ENCODE peak calls at places on chromosomes 5 and 9, in five cellular contexts. One of them, this sample, is unnamed.

GRCh38 chr5:74312746-74313145 is 327.8 kb downstream of the ENC1 start:
- DNase-seq in CD4-positive, alpha-beta T cell: no peak
- DNase-seq in CD8-positive, alpha-beta T cell: no peak
- DNase-seq in body of pancreas: no peak
- DNase-seq in cardiac muscle cell: no peak
- DNase-seq in this sample: no peak

GRCh38 chr5:68178579-68178978 is 37.0 kb upstream of the PIK3R1 start:
- DNase-seq in cardiac muscle cell: no peak
- DNase-seq in CD4-positive, alpha-beta T cell: no peak
- DNase-seq in CD8-positive, alpha-beta T cell: no peak
- DNase-seq in body of pancreas: no peak
- DNase-seq in this sample: no peak

GRCh38 chr5:123350744-123351143 is 72.5 kb downstream of the CEP120 start:
- DNase-seq in cardiac muscle cell: no peak
- DNase-seq in CD8-positive, alpha-beta T cell: no peak
- DNase-seq in body of pancreas: no peak
- DNase-seq in CD4-positive, alpha-beta T cell: no peak
- DNase-seq in this sample: no peak

GRCh38 chr5:157744055-157745011 is 821 bp downstream of the LSM11 start:
- DNase-seq in body of pancreas: peak
- DNase-seq in cardiac muscle cell: peak
- DNase-seq in CD4-positive, alpha-beta T cell: peak
- DNase-seq in CD8-positive, alpha-beta T cell: no peak
- DNase-seq in this sample: no peak

GRCh38 chr9:70411930-70412677 is 2.4 kb downstream of the KLF9 start:
- DNase-seq in body of pancreas: peak
- DNase-seq in cardiac muscle cell: no peak
- DNase-seq in CD8-positive, alpha-beta T cell: peak
- DNase-seq in CD4-positive, alpha-beta T cell: peak
- DNase-seq in this sample: no peak

GRCh38 chr9:110066929-110067716 is 140.8 kb downstream of the C9orf152 start:
- DNase-seq in CD8-positive, alpha-beta T cell: no peak
- DNase-seq in CD4-positive, alpha-beta T cell: no peak
- DNase-seq in cardiac muscle cell: no peak
- DNase-seq in body of pancreas: no peak
- DNase-seq in this sample: no peak

GRCh38 chr9:86947146-86948081 is at the start of gene GAS1:
- DNase-seq in body of pancreas: peak
- DNase-seq in cardiac muscle cell: peak
- DNase-seq in CD4-positive, alpha-beta T cell: peak
- DNase-seq in CD8-positive, alpha-beta T cell: peak
- DNase-seq in this sample: peak

GRCh38 chr9:8762676-8763075 is 963.1 kb upstream of the DMAC1 start:
- DNase-seq in CD4-positive, alpha-beta T cell: no peak
- DNase-seq in cardiac muscle cell: no peak
- DNase-seq in body of pancreas: no peak
- DNase-seq in CD8-positive, alpha-beta T cell: no peak
- DNase-seq in this sample: no peak

DNA sequence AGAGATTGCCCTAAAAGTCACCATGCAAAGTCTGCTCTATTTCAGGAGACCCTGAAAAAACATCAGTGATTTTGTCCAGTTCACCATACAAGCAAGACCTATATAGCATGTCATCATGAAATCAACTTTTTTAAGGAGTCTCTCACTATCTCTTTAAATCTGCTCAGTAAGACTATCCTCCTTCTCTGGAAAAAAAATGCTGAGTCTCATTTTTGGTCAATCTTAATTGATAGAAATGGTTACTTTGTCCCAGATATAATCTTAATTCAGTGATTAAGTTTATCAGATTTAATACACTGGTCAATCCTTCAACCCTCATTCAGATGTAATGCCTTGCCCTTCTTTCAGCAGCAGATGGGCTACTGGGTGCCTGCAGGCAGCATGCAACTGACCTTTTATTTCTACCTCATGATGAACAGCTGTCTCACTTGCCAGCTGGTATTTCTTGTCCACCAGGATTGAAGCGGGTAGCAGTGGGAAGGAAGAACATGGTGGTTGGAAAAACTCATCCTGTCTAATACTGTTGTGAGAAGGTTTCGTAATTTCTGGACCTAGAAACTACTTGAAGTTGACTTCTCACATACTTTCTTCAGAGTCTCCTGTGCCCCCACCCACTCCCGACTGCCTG is 375.3 kb downstream of the DNAH5 start:
- DNase-seq in CD8-positive, alpha-beta T cell: no peak
- DNase-seq in body of pancreas: no peak
- DNase-seq in cardiac muscle cell: no peak
- DNase-seq in CD4-positive, alpha-beta T cell: no peak
- DNase-seq in this sample: no peak
- H3K27ac ChIP-seq in CD8-positive, alpha-beta T cell: no peak
- H3K27ac ChIP-seq in body of pancreas: no peak
- H3K27ac ChIP-seq in cardiac muscle cell: no peak
- H3K27ac ChIP-seq in CD4-positive, alpha-beta T cell: no peak
- H3K27ac ChIP-seq in this sample: no peak

GRCh38 chr5:172558076-172558990 is 82.7 kb upstream of the NEURL1B start:
- DNase-seq in body of pancreas: no peak
- DNase-seq in cardiac muscle cell: no peak
- DNase-seq in CD8-positive, alpha-beta T cell: no peak
- DNase-seq in CD4-positive, alpha-beta T cell: no peak
- DNase-seq in this sample: no peak
- H3K27ac ChIP-seq in body of pancreas: peak
- H3K27ac ChIP-seq in cardiac muscle cell: peak
- H3K27ac ChIP-seq in CD8-positive, alpha-beta T cell: no peak
- H3K27ac ChIP-seq in CD4-positive, alpha-beta T cell: no peak
- H3K27ac ChIP-seq in this sample: no peak

GRCh38 chr5:140324834-140325195 is 21.6 kb downstream of the HBEGF start:
- DNase-seq in CD4-positive, alpha-beta T cell: no peak
- DNase-seq in CD8-positive, alpha-beta T cell: no peak
- DNase-seq in body of pancreas: no peak
- DNase-seq in cardiac muscle cell: no peak
- DNase-seq in this sample: no peak

GRCh38 chr5:140321796-140322195 is 18.9 kb upstream of the PFDN1 start:
- DNase-seq in CD4-positive, alpha-beta T cell: no peak
- DNase-seq in CD8-positive, alpha-beta T cell: no peak
- DNase-seq in body of pancreas: peak
- DNase-seq in cardiac muscle cell: no peak
- DNase-seq in this sample: no peak

GRCh38 chr5:140325486-140325885 is 20.9 kb downstream of the HBEGF start:
- DNase-seq in body of pancreas: no peak
- DNase-seq in CD8-positive, alpha-beta T cell: no peak
- DNase-seq in CD4-positive, alpha-beta T cell: no peak
- DNase-seq in cardiac muscle cell: no peak
- DNase-seq in this sample: no peak

GRCh38 chr5:140324041-140324833 is 21.3 kb upstream of the PFDN1 start:
- DNase-seq in CD4-positive, alpha-beta T cell: no peak
- DNase-seq in body of pancreas: peak
- DNase-seq in CD8-positive, alpha-beta T cell: no peak
- DNase-seq in cardiac muscle cell: no peak
- DNase-seq in this sample: no peak

GRCh38 chr5:140322751-140323731 is 20.1 kb upstream of the PFDN1 start:
- DNase-seq in body of pancreas: peak
- DNase-seq in cardiac muscle cell: no peak
- DNase-seq in CD8-positive, alpha-beta T cell: no peak
- DNase-seq in CD4-positive, alpha-beta T cell: no peak
- DNase-seq in this sample: peak
- H3K27ac ChIP-seq in body of pancreas: peak
- H3K27ac ChIP-seq in cardiac muscle cell: no peak
- H3K27ac ChIP-seq in CD8-positive, alpha-beta T cell: no peak
- H3K27ac ChIP-seq in CD4-positive, alpha-beta T cell: no peak
- H3K27ac ChIP-seq in this sample: peak

GRCh38 chr5:65820373-65820772 is 98.4 kb downstream of the NLN start:
- DNase-seq in body of pancreas: no peak
- DNase-seq in cardiac muscle cell: no peak
- DNase-seq in CD8-positive, alpha-beta T cell: no peak
- DNase-seq in CD4-positive, alpha-beta T cell: no peak
- DNase-seq in this sample: no peak

GRCh38 chr5:65817936-65818335 is 95.9 kb downstream of the NLN start:
- DNase-seq in CD8-positive, alpha-beta T cell: no peak
- DNase-seq in cardiac muscle cell: no peak
- DNase-seq in body of pancreas: no peak
- DNase-seq in CD4-positive, alpha-beta T cell: no peak
- DNase-seq in this sample: no peak

GRCh38 chr5:65819215-65819904 is 97.4 kb downstream of the NLN start:
- DNase-seq in CD8-positive, alpha-beta T cell: no peak
- DNase-seq in body of pancreas: no peak
- DNase-seq in cardiac muscle cell: no peak
- DNase-seq in CD4-positive, alpha-beta T cell: no peak
- DNase-seq in this sample: no peak

GRCh38 chr5:65818592-65818991 is 96.6 kb downstream of the NLN start:
- DNase-seq in body of pancreas: no peak
- DNase-seq in CD4-positive, alpha-beta T cell: no peak
- DNase-seq in CD8-positive, alpha-beta T cell: no peak
- DNase-seq in cardiac muscle cell: no peak
- DNase-seq in this sample: no peak

GRCh38 chr5:65819905-65820240 is 97.9 kb downstream of the NLN start:
- DNase-seq in CD4-positive, alpha-beta T cell: no peak
- DNase-seq in CD8-positive, alpha-beta T cell: no peak
- DNase-seq in body of pancreas: no peak
- DNase-seq in cardiac muscle cell: no peak
- DNase-seq in this sample: no peak
- H3K27ac ChIP-seq in CD4-positive, alpha-beta T cell: no peak
- H3K27ac ChIP-seq in CD8-positive, alpha-beta T cell: no peak
- H3K27ac ChIP-seq in body of pancreas: no peak
- H3K27ac ChIP-seq in cardiac muscle cell: no peak
- H3K27ac ChIP-seq in this sample: no peak